ENCODE peak calls at places on chromosomes 2 and 18, in five cellular contexts. One of them, this sample, is unnamed. For H3K9me3, the result is how much of the 10 kb centered on the place peaks cover.

GRCh38 chr18:26425148-26425531 is 123.2 kb downstream of the KCTD1 start:
- DNase-seq in spleen: no peak
- DNase-seq in CD4-positive, alpha-beta T cell: no peak
- DNase-seq in CD8-positive, alpha-beta T cell: no peak
- DNase-seq in hepatocyte: no peak
- DNase-seq in this sample: no peak

GRCh38 chr18:44852818-44853217 is 172.1 kb downstream of the SETBP1 start:
- DNase-seq in spleen: no peak
- DNase-seq in CD4-positive, alpha-beta T cell: no peak
- DNase-seq in CD8-positive, alpha-beta T cell: no peak
- DNase-seq in hepatocyte: no peak
- DNase-seq in this sample: no peak

GRCh38 chr2:202376460-202377307 is 557 bp downstream of the BMPR2 start:
- DNase-seq in spleen: peak
- DNase-seq in CD4-positive, alpha-beta T cell: peak
- DNase-seq in CD8-positive, alpha-beta T cell: peak
- DNase-seq in hepatocyte: peak
- DNase-seq in this sample: peak

GRCh38 chr2:100031604-100032003 is 110.8 kb downstream of the AFF3 start:
- DNase-seq in spleen: no peak
- DNase-seq in CD4-positive, alpha-beta T cell: no peak
- DNase-seq in CD8-positive, alpha-beta T cell: no peak
- DNase-seq in hepatocyte: no peak
- DNase-seq in this sample: no peak

GRCh38 chr2:27306657-27307544 is 1.3 kb downstream of the UCN start:
- DNase-seq in spleen: peak
- DNase-seq in CD4-positive, alpha-beta T cell: peak
- DNase-seq in CD8-positive, alpha-beta T cell: peak
- DNase-seq in hepatocyte: no peak
- DNase-seq in this sample: peak

GRCh38 chr18:74665905-74666304 is 68.2 kb downstream of the ZNF407 start:
- DNase-seq in spleen: no peak
- DNase-seq in CD4-positive, alpha-beta T cell: no peak
- DNase-seq in CD8-positive, alpha-beta T cell: no peak
- DNase-seq in hepatocyte: no peak
- DNase-seq in this sample: no peak

GRCh38 chr2:111135237-111135909 is 14.7 kb downstream of the BCL2L11 start:
- DNase-seq in spleen: no peak
- DNase-seq in CD4-positive, alpha-beta T cell: no peak
- DNase-seq in CD8-positive, alpha-beta T cell: no peak
- DNase-seq in hepatocyte: no peak
- DNase-seq in this sample: no peak

GRCh38 chr18:49168970-49169619 is 218.3 kb upstream of the SMAD7 start:
- DNase-seq in spleen: no peak
- DNase-seq in CD4-positive, alpha-beta T cell: no peak
- DNase-seq in CD8-positive, alpha-beta T cell: no peak
- DNase-seq in hepatocyte: peak
- DNase-seq in this sample: no peak

GRCh38 chr2:174788291-174788929 is 24.1 kb upstream of the CHRNA1 start:
- DNase-seq in spleen: no peak
- DNase-seq in CD4-positive, alpha-beta T cell: no peak
- DNase-seq in CD8-positive, alpha-beta T cell: no peak
- DNase-seq in hepatocyte: no peak
- DNase-seq in this sample: no peak

GRCh38 chr18:56795381-56795780 is 144.2 kb downstream of the WDR7 start:
- DNase-seq in spleen: no peak
- DNase-seq in CD4-positive, alpha-beta T cell: no peak
- DNase-seq in CD8-positive, alpha-beta T cell: no peak
- DNase-seq in hepatocyte: no peak
- DNase-seq in this sample: no peak

GRCh38 chr2:11685906-11686470 is 16.0 kb upstream of the NTSR2 start:
- DNase-seq in spleen: peak
- DNase-seq in CD4-positive, alpha-beta T cell: no peak
- DNase-seq in CD8-positive, alpha-beta T cell: no peak
- DNase-seq in hepatocyte: no peak
- DNase-seq in this sample: no peak

GRCh38 chr2:31925517-31925916 is 85.3 kb downstream of the MEMO1 start:
- DNase-seq in spleen: no peak
- DNase-seq in CD4-positive, alpha-beta T cell: no peak
- DNase-seq in CD8-positive, alpha-beta T cell: no peak
- DNase-seq in hepatocyte: no peak
- DNase-seq in this sample: no peak

GRCh38 chr18:27845897-27846296 is 331.0 kb downstream of the CDH2 start:
- DNase-seq in spleen: no peak
- DNase-seq in CD4-positive, alpha-beta T cell: no peak
- DNase-seq in CD8-positive, alpha-beta T cell: no peak
- DNase-seq in hepatocyte: no peak
- DNase-seq in this sample: no peak

GRCh38 chr18:36662000-36662399 is 166.8 kb downstream of the TPGS2 start:
- DNase-seq in spleen: no peak
- DNase-seq in CD4-positive, alpha-beta T cell: no peak
- DNase-seq in CD8-positive, alpha-beta T cell: no peak
- DNase-seq in hepatocyte: peak
- DNase-seq in this sample: no peak

GRCh38 chr2:46097714-46098480 is 199.3 kb upstream of the EPAS1 start:
- DNase-seq in spleen: no peak
- DNase-seq in CD4-positive, alpha-beta T cell: no peak
- DNase-seq in CD8-positive, alpha-beta T cell: no peak
- DNase-seq in hepatocyte: peak
- DNase-seq in this sample: no peak

GRCh38 chr2:164523726-164524125 is 97.6 kb downstream of the GRB14 start:
- DNase-seq in spleen: no peak
- DNase-seq in CD4-positive, alpha-beta T cell: no peak
- DNase-seq in CD8-positive, alpha-beta T cell: no peak
- DNase-seq in hepatocyte: no peak
- DNase-seq in this sample: no peak

GRCh38 chr2:102771114-102771513 is 9.3 kb downstream of the TMEM182 start:
- DNase-seq in spleen: no peak
- DNase-seq in CD4-positive, alpha-beta T cell: no peak
- DNase-seq in CD8-positive, alpha-beta T cell: no peak
- DNase-seq in hepatocyte: peak
- DNase-seq in this sample: no peak

GRCh38 chr2:47008381-47009280 is 93.0 kb upstream of the MCFD2 start:
- DNase-seq in spleen: no peak
- DNase-seq in CD4-positive, alpha-beta T cell: no peak
- DNase-seq in CD8-positive, alpha-beta T cell: no peak
- DNase-seq in hepatocyte: peak
- DNase-seq in this sample: no peak

GRCh38 chr2:153917570-153917969 is 45.8 kb downstream of the GALNT13 start:
- DNase-seq in spleen: no peak
- DNase-seq in CD4-positive, alpha-beta T cell: no peak
- DNase-seq in CD8-positive, alpha-beta T cell: no peak
- DNase-seq in hepatocyte: no peak
- DNase-seq in this sample: no peak

GRCh38 chr2:43611987-43612894 is 16.4 kb upstream of the THADA start:
- DNase-seq in spleen: no peak
- DNase-seq in CD4-positive, alpha-beta T cell: peak
- DNase-seq in CD8-positive, alpha-beta T cell: peak
- DNase-seq in hepatocyte: peak
- DNase-seq in this sample: peak

GRCh38 chr2:68466361-68466777 is 725 bp downstream of the FBXO48 start:
- DNase-seq in spleen: no peak
- DNase-seq in CD4-positive, alpha-beta T cell: peak
- DNase-seq in CD8-positive, alpha-beta T cell: peak
- DNase-seq in hepatocyte: peak
- DNase-seq in this sample: peak

GRCh38 chr2:230134496-230135073 is 65.9 kb upstream of the SLC16A14 start:
- DNase-seq in spleen: no peak
- DNase-seq in CD4-positive, alpha-beta T cell: no peak
- DNase-seq in CD8-positive, alpha-beta T cell: no peak
- DNase-seq in hepatocyte: no peak
- DNase-seq in this sample: no peak
- H3K9me3 ChIP-seq in spleen: under half
- H3K9me3 ChIP-seq in CD4-positive, alpha-beta T cell: under half
- H3K9me3 ChIP-seq in CD8-positive, alpha-beta T cell: under half
- H3K9me3 ChIP-seq in hepatocyte: under half
- H3K9me3 ChIP-seq in this sample: under half

GRCh38 chr2:189285351-189285750 is 105.8 kb upstream of the COL5A2 start:
- DNase-seq in spleen: no peak
- DNase-seq in CD4-positive, alpha-beta T cell: no peak
- DNase-seq in CD8-positive, alpha-beta T cell: no peak
- DNase-seq in hepatocyte: no peak
- DNase-seq in this sample: no peak

GRCh38 chr2:189285962-189286648 is 106.5 kb upstream of the COL5A2 start:
- DNase-seq in spleen: no peak
- DNase-seq in CD4-positive, alpha-beta T cell: no peak
- DNase-seq in CD8-positive, alpha-beta T cell: no peak
- DNase-seq in hepatocyte: peak
- DNase-seq in this sample: no peak

GRCh38 chr2:189287982-189288494 is 108.5 kb upstream of the COL5A2 start:
- DNase-seq in spleen: no peak
- DNase-seq in CD4-positive, alpha-beta T cell: no peak
- DNase-seq in CD8-positive, alpha-beta T cell: no peak
- DNase-seq in hepatocyte: peak
- DNase-seq in this sample: no peak

GRCh38 chr2:189291460-189291859 is 111.9 kb upstream of the COL5A2 start:
- DNase-seq in spleen: no peak
- DNase-seq in CD4-positive, alpha-beta T cell: no peak
- DNase-seq in CD8-positive, alpha-beta T cell: no peak
- DNase-seq in hepatocyte: no peak
- DNase-seq in this sample: no peak

DNA sequence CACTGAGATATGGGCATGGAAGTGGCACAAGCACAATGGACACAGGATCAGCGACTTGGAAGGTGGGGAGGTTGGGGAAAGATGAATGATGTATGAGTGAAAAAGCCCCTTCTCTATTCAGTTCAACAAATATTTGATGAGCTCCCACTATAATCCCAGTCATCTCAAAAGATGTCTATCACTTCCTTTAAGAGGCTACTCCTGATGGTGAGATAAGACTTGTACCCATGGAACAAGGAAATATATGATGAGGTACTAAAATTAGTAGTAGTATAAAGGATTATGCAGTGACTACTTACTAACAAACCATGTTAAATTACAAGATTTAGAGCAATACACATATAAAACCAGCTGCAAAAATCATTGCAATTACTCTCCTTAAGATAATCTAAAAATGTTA is 107.8 kb upstream of the COL5A2 start:
- DNase-seq in spleen: no peak
- DNase-seq in CD4-positive, alpha-beta T cell: no peak
- DNase-seq in CD8-positive, alpha-beta T cell: no peak
- DNase-seq in hepatocyte: no peak
- DNase-seq in this sample: no peak
- H3K27ac ChIP-seq in spleen: no peak
- H3K27ac ChIP-seq in CD4-positive, alpha-beta T cell: no peak
- H3K27ac ChIP-seq in CD8-positive, alpha-beta T cell: no peak
- H3K27ac ChIP-seq in hepatocyte: peak
- H3K27ac ChIP-seq in this sample: no peak

GRCh38 chr2:10446631-10447030 is 1.5 kb downstream of the ODC1 start:
- DNase-seq in spleen: no peak
- DNase-seq in CD4-positive, alpha-beta T cell: no peak
- DNase-seq in CD8-positive, alpha-beta T cell: no peak
- DNase-seq in hepatocyte: no peak
- DNase-seq in this sample: no peak
- H3K9me3 ChIP-seq in spleen: under half
- H3K9me3 ChIP-seq in CD4-positive, alpha-beta T cell: under half
- H3K9me3 ChIP-seq in CD8-positive, alpha-beta T cell: under half
- H3K9me3 ChIP-seq in hepatocyte: under half
- H3K9me3 ChIP-seq in this sample: under half

GRCh38 chr2:217918220-217919024 is 84.4 kb downstream of the TNS1 start:
- DNase-seq in spleen: no peak
- DNase-seq in CD4-positive, alpha-beta T cell: no peak
- DNase-seq in CD8-positive, alpha-beta T cell: no peak
- DNase-seq in hepatocyte: no peak
- DNase-seq in this sample: no peak

GRCh38 chr2:217919204-217919603 is 83.6 kb downstream of the TNS1 start:
- DNase-seq in spleen: no peak
- DNase-seq in CD4-positive, alpha-beta T cell: no peak
- DNase-seq in CD8-positive, alpha-beta T cell: no peak
- DNase-seq in hepatocyte: no peak
- DNase-seq in this sample: no peak

GRCh38 chr2:217920879-217921603 is 81.8 kb downstream of the TNS1 start:
- DNase-seq in spleen: no peak
- DNase-seq in CD4-positive, alpha-beta T cell: no peak
- DNase-seq in CD8-positive, alpha-beta T cell: no peak
- DNase-seq in hepatocyte: no peak
- DNase-seq in this sample: no peak

GRCh38 chr2:217922101-217923006 is 80.4 kb downstream of the TNS1 start:
- DNase-seq in spleen: no peak
- DNase-seq in CD4-positive, alpha-beta T cell: no peak
- DNase-seq in CD8-positive, alpha-beta T cell: no peak
- DNase-seq in hepatocyte: no peak
- DNase-seq in this sample: no peak

GRCh38 chr2:217919781-217920351 is 82.9 kb downstream of the TNS1 start:
- DNase-seq in spleen: no peak
- DNase-seq in CD4-positive, alpha-beta T cell: no peak
- DNase-seq in CD8-positive, alpha-beta T cell: no peak
- DNase-seq in hepatocyte: no peak
- DNase-seq in this sample: no peak
- H3K27ac ChIP-seq in spleen: peak
- H3K27ac ChIP-seq in CD4-positive, alpha-beta T cell: no peak
- H3K27ac ChIP-seq in CD8-positive, alpha-beta T cell: no peak
- H3K27ac ChIP-seq in hepatocyte: no peak
- H3K27ac ChIP-seq in this sample: no peak

GRCh38 chr2:2730301-2730833 is 399.3 kb upstream of the MYT1L start:
- DNase-seq in spleen: no peak
- DNase-seq in CD4-positive, alpha-beta T cell: no peak
- DNase-seq in CD8-positive, alpha-beta T cell: no peak
- DNase-seq in hepatocyte: no peak
- DNase-seq in this sample: no peak
- H3K9me3 ChIP-seq in spleen: under half
- H3K9me3 ChIP-seq in CD4-positive, alpha-beta T cell: under half
- H3K9me3 ChIP-seq in CD8-positive, alpha-beta T cell: under half
- H3K9me3 ChIP-seq in hepatocyte: under half
- H3K9me3 ChIP-seq in this sample: under half

GRCh38 chr2:120251863-120252206 is 817 bp upstream of the RALB start:
- DNase-seq in spleen: no peak
- DNase-seq in CD4-positive, alpha-beta T cell: no peak
- DNase-seq in CD8-positive, alpha-beta T cell: no peak
- DNase-seq in hepatocyte: no peak
- DNase-seq in this sample: no peak
- H3K27ac ChIP-seq in spleen: peak
- H3K27ac ChIP-seq in CD4-positive, alpha-beta T cell: peak
- H3K27ac ChIP-seq in CD8-positive, alpha-beta T cell: peak
- H3K27ac ChIP-seq in hepatocyte: peak
- H3K27ac ChIP-seq in this sample: peak

GRCh38 chr2:184923751-184924150 is 325.4 kb downstream of the ZNF804A start:
- DNase-seq in spleen: no peak
- DNase-seq in CD4-positive, alpha-beta T cell: no peak
- DNase-seq in CD8-positive, alpha-beta T cell: no peak
- DNase-seq in hepatocyte: no peak
- DNase-seq in this sample: no peak
- H3K9me3 ChIP-seq in spleen: under half
- H3K9me3 ChIP-seq in CD4-positive, alpha-beta T cell: under half
- H3K9me3 ChIP-seq in CD8-positive, alpha-beta T cell: under half
- H3K9me3 ChIP-seq in hepatocyte: under half
- H3K9me3 ChIP-seq in this sample: under half